ENCODE peak calls at places on chromosomes 2 and 18, in five cellular contexts. W, M, T, A and V are unnamed samples.

GRCh38 chr2:237696471-237696870 is 69.1 kb downstream of the LRRFIP1 start:
- DNase-seq in W (no peak), M (no peak), T (no peak), A (no peak), V (no peak)

GRCh38 chr2:62704654-62705006 is 883 bp upstream of the EHBP1 start:
- DNase-seq in W (no peak), M (no peak), T (no peak), A (no peak), V (no peak)

GRCh38 chr18:37486848-37487247 is 78.8 kb downstream of the CELF4 start:
- DNase-seq in W (no peak), M (no peak), T (no peak), A (no peak), V (no peak)

GRCh38 chr2:109318150-109318948 is 189.3 kb downstream of the SH3RF3 start:
- DNase-seq in W (peak), M (peak), T (peak), A (no peak), V (peak)

GRCh38 chr2:33531345-33532059 is 55.1 kb downstream of the RASGRP3 start:
- DNase-seq in W (no peak), M (no peak), T (no peak), A (no peak), V (no peak)

GRCh38 chr2:176555781-176556180 is 286.5 kb downstream of the MTX2 start:
- DNase-seq in W (no peak), M (no peak), T (no peak), A (no peak), V (no peak)

GRCh38 chr2:219245899-219246230 is 586 bp downstream of the STK16 start:
- DNase-seq in W (no peak), M (no peak), T (no peak), A (no peak), V (no peak)

GRCh38 chr18:69658137-69658536 is 257.4 kb downstream of the DOK6 start:
- DNase-seq in W (no peak), M (no peak), T (no peak), A (no peak), V (peak)

GRCh38 chr2:197322729-197323720 is 12.4 kb upstream of the ANKRD44 start:
- DNase-seq in W (no peak), M (no peak), T (no peak), A (no peak), V (no peak)

GRCh38 chr2:58702302-58702696 is 461.2 kb upstream of the FANCL start:
- DNase-seq in W (no peak), M (no peak), T (no peak), A (no peak), V (no peak)

GRCh38 chr2:226207671-226208070 is 591.9 kb downstream of the IRS1 start:
- DNase-seq in W (no peak), M (no peak), T (no peak), A (no peak), V (no peak)

GRCh38 chr2:70516596-70516995 is 37.0 kb downstream of the TGFA start:
- DNase-seq in W (no peak), M (no peak), T (peak), A (no peak), V (no peak)

GRCh38 chr2:181876614-181877063 is 14.9 kb upstream of the ITPRID2 start:
- DNase-seq in W (no peak), M (no peak), T (no peak), A (no peak), V (peak)

GRCh38 chr2:234770081-234770506 is 181.7 kb upstream of the SH3BP4 start:
- DNase-seq in W (no peak), M (no peak), T (no peak), A (peak), V (peak)

GRCh38 chr2:152406119-152406835 is 71.3 kb downstream of the FMNL2 start:
- DNase-seq in W (no peak), M (no peak), T (no peak), A (no peak), V (no peak)

GRCh38 chr2:65064728-65065552 is 8.7 kb downstream of the CEP68 start:
- DNase-seq in W (peak), M (no peak), T (peak), A (peak), V (peak)

GRCh38 chr18:58024139-58024538 is 19.9 kb upstream of the NEDD4L start:
- DNase-seq in W (no peak), M (no peak), T (no peak), A (no peak), V (peak)

GRCh38 chr2:47653909-47654789 is 128.8 kb upstream of the MSH6 start:
- DNase-seq in W (no peak), M (no peak), T (peak), A (peak), V (peak)

GRCh38 chr2:197345846-197346370 is 35.3 kb upstream of the ANKRD44 start:
- DNase-seq in W (no peak), M (no peak), T (no peak), A (no peak), V (no peak)

DNA sequence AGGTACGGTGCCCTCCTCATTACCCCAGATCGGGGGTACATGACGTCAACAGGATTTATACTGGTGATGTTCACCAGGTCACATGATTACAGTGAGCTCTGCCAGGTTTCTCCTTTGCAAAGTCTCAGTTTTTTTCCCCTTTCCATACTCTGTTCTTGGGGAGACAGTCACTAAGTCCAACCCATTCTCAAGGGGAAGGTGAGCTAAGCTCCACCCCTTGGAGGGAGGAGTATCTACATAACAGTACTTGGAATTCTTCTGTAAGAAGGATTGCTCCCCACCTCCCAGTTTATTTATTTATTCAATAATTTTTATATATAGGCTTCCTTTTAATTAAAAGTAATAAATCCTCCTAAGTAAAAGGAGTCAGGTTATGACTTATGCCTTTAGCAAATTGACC is 34.1 kb upstream of the SOS1 start:
- DNase-seq in W (no peak), M (no peak), T (no peak), A (no peak), V (no peak)
- H3K4me3 ChIP-seq in W (no peak), M (no peak), T (no peak), A (no peak), V (no peak)

GRCh38 chr2:67048314-67048713 is 348.8 kb upstream of the ETAA1 start:
- DNase-seq in W (no peak), M (no peak), T (no peak), A (no peak), V (no peak)
- TF ChIP-seq CTCF in W (no peak), M (no peak), T (no peak), A (no peak), V (peak)

DNA sequence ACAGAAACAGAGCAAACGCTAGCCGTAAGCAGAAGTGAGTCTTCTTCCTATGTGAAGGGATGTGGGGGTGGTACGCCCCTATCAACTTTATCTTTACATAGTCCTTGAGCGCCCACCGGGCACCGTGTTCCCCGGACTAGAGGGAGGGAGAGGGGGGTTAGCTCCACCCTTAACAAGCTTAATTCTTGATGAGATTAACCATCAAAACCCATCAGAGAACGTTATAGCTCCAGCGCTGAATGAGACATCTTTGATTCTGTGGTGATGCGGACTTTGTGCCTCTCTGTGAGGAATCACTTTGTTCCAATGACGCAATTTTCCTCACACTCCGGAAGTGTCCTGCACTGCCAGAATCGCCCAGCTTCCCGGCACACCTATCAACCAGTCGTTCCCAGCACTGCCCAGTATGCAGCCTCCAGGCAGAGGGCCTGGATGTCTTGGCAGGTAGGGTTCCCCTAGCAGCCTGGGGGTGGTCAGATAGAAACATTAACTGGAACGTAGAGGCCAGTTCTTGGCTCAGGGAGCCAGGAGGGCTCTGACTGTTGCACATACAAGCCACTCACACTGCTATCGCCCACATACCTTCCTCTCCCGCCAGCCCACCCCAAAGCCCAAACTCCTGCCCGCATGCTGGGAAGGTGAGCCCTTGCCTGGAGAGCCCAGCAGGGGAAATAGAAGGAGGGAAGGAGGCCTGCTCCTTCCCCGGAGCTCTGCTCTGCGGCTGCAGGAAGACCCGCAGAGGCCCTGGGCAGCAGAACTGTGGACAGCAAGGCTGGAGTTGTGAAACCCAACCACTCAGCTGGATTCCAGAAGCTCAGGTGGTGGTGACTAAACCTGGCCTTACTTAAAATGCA is 1.9 kb upstream of the ODC1 start:
- DNase-seq in W (peak), M (no peak), T (no peak), A (no peak), V (no peak)
- H3K4me3 ChIP-seq in W (peak), M (no peak), T (no peak), A (no peak), V (no peak)

GRCh38 chr2:232632904-232633412 is 446 bp upstream of the EFHD1 start:
- DNase-seq in W (no peak), M (peak), T (peak), A (no peak), V (peak)
- TF ChIP-seq CTCF in W (no peak), M (no peak), T (no peak), A (no peak), V (no peak)

DNA sequence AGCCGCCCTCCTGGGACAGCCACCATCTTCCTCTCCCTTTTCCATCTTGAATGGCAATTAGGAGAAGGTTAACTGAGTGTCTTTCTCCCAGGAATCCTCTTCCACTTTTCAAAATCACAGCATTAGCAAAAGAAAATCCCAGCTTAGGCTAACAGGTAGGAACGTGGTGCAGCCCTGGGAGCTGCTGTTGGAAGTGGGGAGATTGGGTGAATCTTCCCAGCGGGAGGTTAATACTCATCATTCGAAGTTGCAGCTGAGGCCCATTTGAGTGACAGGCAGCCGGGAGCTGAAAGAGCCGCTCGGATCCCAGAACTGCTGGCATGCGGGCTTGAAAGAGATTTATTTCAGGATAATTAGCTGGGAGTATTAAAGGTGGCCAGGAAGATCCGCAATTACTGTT is 306.0 kb downstream of the BCL11A start:
- DNase-seq in W (no peak), M (no peak), T (no peak), A (no peak), V (no peak)
- H3K4me3 ChIP-seq in W (no peak), M (no peak), T (no peak), A (no peak), V (no peak)

DNA sequence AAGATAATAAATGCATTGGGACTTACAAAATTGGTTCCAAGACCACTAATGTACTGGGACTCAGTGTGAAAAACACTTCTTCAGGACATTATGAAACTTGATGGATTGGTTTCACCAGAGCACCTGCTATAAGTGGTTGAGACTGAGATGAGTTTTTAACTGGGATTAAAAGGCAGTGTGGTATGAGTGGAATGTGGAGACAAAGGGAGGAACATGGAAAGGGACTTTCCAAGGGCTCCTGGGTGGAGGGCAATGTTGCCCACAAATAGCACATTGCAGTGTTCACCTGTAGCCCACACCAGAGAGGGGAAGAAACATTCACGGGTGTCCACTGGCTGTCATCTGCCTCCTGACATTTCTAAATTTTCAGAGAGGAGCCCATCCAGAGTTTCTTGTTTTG is 253.3 kb upstream of the TANK start:
- DNase-seq in W (no peak), M (no peak), T (no peak), A (no peak), V (no peak)
- TF ChIP-seq CTCF in W (no peak), M (no peak), T (no peak), A (no peak), V (no peak)